ENCODE peak calls at places on chromosomes 16 and 17, in ten cellular contexts. I is uterus, V is lower leg skin, O is ovary, K is IMR-90, X is adrenal gland, W is right lobe of liver, S is H1, H is Peyer's patch, A is body of pancreas. Z is an unnamed sample.

GRCh38 chr16:11201498-11202259 is 54.3 kb downstream of the SOCS1 start:
- DNase-seq in K (peak; percentile 93), I (no peak), X (peak; percentile 77), V (no peak), W (no peak), S (peak; percentile 65), O (no peak), H (no peak), A (no peak), Z (peak; percentile 88)

GRCh38 chr17:49224198-49224996 is 6.2 kb downstream of the PHOSPHO1 start:
- DNase-seq in A (peak; percentile 45), W (peak; percentile 68), K (no peak), S (no peak), I (no peak), H (peak; percentile 83), O (no peak), X (no peak), V (no peak), Z (no peak)

GRCh38 chr17:6712058-6712853 is 913 bp downstream of the SLC13A5 start:
- DNase-seq in W (peak; percentile 60), I (no peak), X (peak; percentile 47), O (peak; percentile 87), A (no peak), H (no peak), K (no peak), V (no peak), S (peak; percentile 44), Z (peak; percentile 61)

GRCh38 chr17:14803781-14804180 is 461.3 kb downstream of the PMP22 start:
- DNase-seq in I (no peak), S (no peak), K (no peak), W (no peak), O (no peak), X (no peak), H (no peak), V (no peak), A (no peak), Z (no peak)

GRCh38 chr16:67009158-67009557 is 19.8 kb upstream of the CBFB start:
- DNase-seq in V (no peak), X (no peak), A (no peak), H (no peak), O (no peak), S (no peak), W (no peak), K (no peak), I (no peak), Z (no peak)

GRCh38 chr16:9666834-9667480 is 515.3 kb downstream of the GRIN2A start:
- DNase-seq in H (no peak), I (no peak), V (no peak), S (no peak), W (no peak), K (no peak), X (no peak), O (no peak), A (no peak), Z (no peak)

GRCh38 chr16:67538666-67539101 is 10.1 kb downstream of the RIPOR1 start:
- DNase-seq in H (no peak), O (peak; percentile 53), I (no peak), A (no peak), K (peak; percentile 56), S (no peak), X (no peak), V (no peak), W (no peak), Z (no peak)

GRCh38 chr17:76196675-76197074 is 43.6 kb downstream of the RNF157 start:
- DNase-seq in O (peak; percentile 72), H (peak; percentile 61), I (peak; percentile 22), K (no peak), V (peak; percentile 74), S (no peak), A (peak; percentile 59), W (peak; percentile 81), X (peak; percentile 58), Z (peak; percentile 24)

GRCh38 chr16:53456625-53457024 is 22.4 kb downstream of the RBL2 start:
- DNase-seq in W (no peak), A (no peak), K (no peak), I (no peak), X (no peak), O (no peak), H (no peak), V (no peak), S (no peak), Z (peak; percentile 45)

GRCh38 chr17:58403312-58403711 is 14.0 kb downstream of the RNF43 start:
- DNase-seq in X (no peak), O (no peak), S (no peak), V (no peak), A (no peak), H (no peak), W (no peak), I (no peak), K (no peak), Z (no peak)

DNA sequence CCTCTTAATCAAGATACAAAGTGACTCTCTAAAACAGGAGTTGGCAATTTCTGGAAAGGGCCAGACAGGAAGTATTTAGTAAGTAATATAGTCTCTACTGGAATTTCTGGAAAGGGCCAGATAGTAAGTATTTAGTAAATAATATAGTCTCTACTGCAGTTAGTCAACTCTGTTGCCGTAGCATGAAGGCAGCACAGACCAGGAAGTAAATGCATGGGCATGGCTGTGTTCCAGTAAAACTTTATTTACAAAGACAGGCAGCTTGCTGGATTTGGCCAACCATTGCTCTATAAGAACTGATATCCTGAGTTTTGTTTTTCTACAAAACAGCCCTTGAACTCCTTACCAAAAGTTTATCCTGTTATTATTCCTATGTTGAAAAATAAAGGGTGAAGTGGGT is 16.9 kb downstream of the LDAF1 start:
- DNase-seq in H (no peak), V (no peak), I (no peak), S (no peak), W (no peak), O (no peak), K (no peak), A (no peak), X (no peak), Z (no peak)
- TF ChIP-seq POLR2A in H (no peak), V (no peak), I (no peak), S (no peak), W (no peak), O (no peak), K (no peak), A (no peak), X (no peak), Z (no peak)

GRCh38 chr16:48860341-48860740 is 250.4 kb upstream of the N4BP1 start:
- DNase-seq in S (no peak), I (no peak), V (no peak), H (no peak), K (no peak), W (no peak), A (no peak), X (no peak), O (no peak), Z (no peak)

GRCh38 chr16:48862087-48862532 is 252.1 kb upstream of the N4BP1 start:
- DNase-seq in V (no peak), O (no peak), I (peak; percentile 36), H (no peak), K (peak; percentile 80), W (no peak), A (no peak), S (peak; percentile 29), X (no peak), Z (no peak)

GRCh38 chr16:48865511-48865910 is 255.5 kb upstream of the N4BP1 start:
- DNase-seq in V (no peak), O (no peak), W (no peak), S (no peak), I (no peak), K (no peak), H (no peak), X (no peak), A (no peak), Z (no peak)

DNA sequence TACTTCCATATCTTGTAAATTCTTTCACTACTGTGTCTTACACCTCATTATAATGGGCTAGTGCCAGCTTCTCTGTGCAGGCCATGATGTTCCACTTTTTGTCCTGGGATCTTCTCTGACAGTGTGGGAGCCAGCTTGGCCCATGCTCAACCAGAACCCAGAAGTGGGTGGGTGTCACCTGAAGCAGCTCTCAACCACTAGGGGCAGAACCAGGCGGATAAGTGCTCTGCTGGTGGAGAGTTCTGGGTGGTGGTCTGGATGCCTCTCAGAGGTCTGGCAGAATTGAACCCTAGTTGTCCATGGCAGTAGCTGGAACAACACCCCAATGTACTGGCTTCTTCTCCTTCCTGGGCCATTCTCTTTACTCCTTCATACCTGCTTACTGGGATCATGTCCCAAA is 254.1 kb upstream of the N4BP1 start:
- DNase-seq in V (no peak), K (no peak), S (no peak), X (no peak), W (no peak), O (no peak), I (no peak), A (no peak), H (no peak), Z (no peak)
- TF ChIP-seq CTCF in V (no peak), K (no peak), S (peak; percentile 36), X (no peak), W (no peak), O (no peak), I (no peak), A (no peak), H (no peak), Z (peak; percentile 24)

DNA sequence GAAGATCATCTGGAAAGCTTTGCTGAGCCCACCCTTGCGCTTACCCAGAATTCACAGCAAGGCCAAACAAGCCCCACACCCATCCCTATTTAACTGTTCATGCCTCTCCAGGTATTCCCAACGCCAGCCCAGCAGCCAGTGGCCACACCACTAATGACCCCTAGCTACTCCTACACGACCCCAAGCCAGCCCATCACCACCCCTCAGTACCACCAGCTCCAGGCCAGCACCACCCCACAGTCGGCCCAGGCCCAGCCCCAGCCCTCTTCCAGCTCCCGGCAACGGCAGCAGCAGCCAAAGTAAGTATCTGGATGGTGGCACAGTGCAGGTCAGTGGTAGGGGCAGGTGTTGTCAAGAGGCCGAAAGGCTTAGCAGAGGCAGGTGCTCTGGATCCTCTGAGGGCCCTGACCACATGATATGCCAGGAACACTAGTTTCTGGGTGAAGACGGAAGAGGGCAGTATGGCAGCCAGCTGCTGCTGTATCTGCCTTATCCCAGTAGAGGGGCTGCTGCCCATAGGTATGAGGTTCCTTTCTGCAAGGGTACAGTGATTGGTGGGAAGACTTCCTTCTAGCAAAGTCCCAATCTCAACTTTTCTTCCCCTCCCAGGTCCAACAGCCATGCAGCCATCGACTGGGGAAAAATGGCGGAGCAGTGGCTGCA is 10.7 kb downstream of the PROCA1 start:
- DNase-seq in S (no peak), H (no peak), V (no peak), X (no peak), I (no peak), K (no peak), O (no peak), W (no peak), A (no peak), Z (no peak)
- TF ChIP-seq POLR2A in S (no peak), H (no peak), V (no peak), X (no peak), I (no peak), K (no peak), O (no peak), W (no peak), A (no peak), Z (no peak)

DNA sequence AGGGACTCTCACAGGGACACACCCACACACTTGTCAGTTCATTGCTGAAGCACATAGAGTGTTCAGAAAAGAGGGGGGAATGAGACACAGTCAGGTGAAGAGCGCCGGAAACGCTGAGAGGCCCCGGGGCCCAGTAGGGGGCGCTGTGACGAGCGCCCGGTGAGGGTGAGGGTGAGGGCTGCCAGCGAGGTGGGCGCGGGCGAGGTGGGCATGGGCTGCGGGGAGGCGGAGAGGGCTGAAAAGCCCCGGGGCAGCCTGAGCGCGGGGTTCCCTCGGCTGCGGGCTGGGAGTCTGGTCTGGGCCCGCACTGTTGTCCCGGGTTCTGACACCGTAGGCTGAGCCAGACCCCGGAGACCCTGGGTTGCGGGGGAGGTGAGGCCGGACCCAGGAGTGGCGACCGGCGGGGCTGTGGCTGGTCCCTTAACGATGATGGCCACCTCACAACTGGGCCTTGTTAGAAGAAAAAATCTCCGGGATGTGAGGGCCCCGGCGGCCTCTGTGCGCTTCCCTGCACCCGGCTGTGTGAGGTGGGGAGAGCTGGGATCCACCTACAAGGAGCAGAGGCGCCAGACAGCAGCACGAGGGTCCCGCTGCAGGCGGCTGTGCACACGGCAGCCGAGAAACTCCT is 91.4 kb downstream of the C16orf78 start:
- DNase-seq in K (no peak), O (peak; percentile 47), H (peak; percentile 36), W (no peak), X (peak; percentile 35), I (no peak), V (no peak), S (no peak), A (no peak), Z (no peak)
- TF ChIP-seq CTCF in K (no peak), O (peak; percentile 12), H (no peak), W (no peak), X (peak; percentile 6), I (no peak), V (no peak), S (peak; percentile 79), A (no peak), Z (peak; percentile 48)